ENCODE peak calls at places on chromosomes 11 and 22, in six cellular contexts. M is AG10803; J is effector memory CD4-positive, alpha-beta T cell; X is A673; G is mucosa of descending colon; K is uterus. B is an unnamed sample.

GRCh38 chr11:59207988-59208432 is 4.7 kb downstream of the MPEG1 start:
- DNase-seq in X (peak), J (peak), G (peak), K (no peak), M (peak), B (peak)

GRCh38 chr11:2778630-2779498 is 79.1 kb upstream of the KCNQ1OT1 start:
- DNase-seq in K (peak), X (no peak), G (peak), M (peak), J (no peak), B (no peak)

GRCh38 chr11:126733685-126734084 is 266.9 kb downstream of the KIRREL3 start:
- DNase-seq in J (no peak), X (no peak), M (peak), G (no peak), K (no peak), B (no peak)

GRCh38 chr11:127003260-127003981 is 2.9 kb upstream of the KIRREL3 start:
- DNase-seq in X (peak), K (no peak), M (peak), J (no peak), G (peak), B (no peak)

GRCh38 chr11:94201004-94201465 is 72.4 kb downstream of the PANX1 start:
- DNase-seq in M (peak), X (no peak), J (no peak), K (no peak), G (no peak), B (peak)

GRCh38 chr22:38504731-38505594 is 1.1 kb downstream of the DDX17 start:
- DNase-seq in X (peak), J (peak), K (peak), G (peak), M (peak), B (peak)

GRCh38 chr22:40552070-40552469 is 84.4 kb downstream of the MRTFA start:
- DNase-seq in K (no peak), J (no peak), M (no peak), X (no peak), G (no peak), B (no peak)

GRCh38 chr11:112380464-112380863 is 119.8 kb upstream of the PLET1 start:
- DNase-seq in X (no peak), M (no peak), K (no peak), J (no peak), G (no peak), B (no peak)

GRCh38 chr11:8220261-8221024 is 43.2 kb downstream of the LMO1 start:
- DNase-seq in M (no peak), K (no peak), J (no peak), X (no peak), G (no peak), B (no peak)

GRCh38 chr11:203056-203944 is 3.9 kb downstream of the BET1L start:
- DNase-seq in X (no peak), M (no peak), J (no peak), G (no peak), K (no peak), B (peak)

GRCh38 chr11:87454246-87454645 is 416.5 kb downstream of the TMEM135 start:
- DNase-seq in X (no peak), K (no peak), M (no peak), G (peak), J (no peak), B (no peak)

GRCh38 chr22:17234144-17234623 is 14.9 kb upstream of the ADA2 start:
- DNase-seq in M (no peak), X (no peak), G (no peak), K (no peak), J (no peak), B (peak)

GRCh38 chr22:35860837-35861236 is 143.2 kb downstream of the APOL5 start:
- DNase-seq in J (no peak), M (no peak), G (no peak), X (no peak), K (no peak), B (no peak)

GRCh38 chr11:122723576-122723975 is 68.1 kb downstream of the UBASH3B start:
- DNase-seq in M (no peak), K (no peak), J (no peak), G (no peak), X (no peak), B (no peak)

GRCh38 chr11:22792497-22792896 is 37.1 kb downstream of the SVIP start:
- DNase-seq in K (no peak), G (no peak), X (peak), M (peak), J (no peak), B (peak)

GRCh38 chr11:8038393-8038792 is 42.6 kb upstream of the TUB start:
- DNase-seq in G (no peak), X (no peak), J (no peak), M (no peak), K (no peak), B (no peak)

GRCh38 chr11:14414470-14415461 is 55.8 kb upstream of the RRAS2 start:
- DNase-seq in X (no peak), G (peak), J (peak), K (no peak), M (no peak), B (peak)

GRCh38 chr22:46414704-46415103 is 79.2 kb downstream of the TRMU start:
- DNase-seq in K (no peak), G (no peak), M (no peak), J (no peak), X (no peak), B (no peak)

GRCh38 chr11:6587360-6587953 is 16.0 kb downstream of the RRP8 start:
- DNase-seq in J (no peak), K (no peak), M (no peak), X (no peak), G (no peak), B (no peak)

GRCh38 chr11:13269775-13270174 is 7.8 kb upstream of the BMAL1 start:
- DNase-seq in X (no peak), M (no peak), J (no peak), G (no peak), K (no peak), B (peak)

GRCh38 chr11:1337647-1338007 is 28.2 kb upstream of the TOLLIP start:
- DNase-seq in J (no peak), G (no peak), X (no peak), K (no peak), M (no peak), B (no peak)

GRCh38 chr11:96215094-96215782 is 127.8 kb downstream of the MAML2 start:
- DNase-seq in M (peak), K (no peak), J (peak), G (peak), X (no peak), B (peak)

GRCh38 chr11:43681543-43681942 is 1.0 kb downstream of the HSD17B12 start:
- DNase-seq in M (peak), J (no peak), G (no peak), X (peak), K (no peak), B (peak)

GRCh38 chr22:31635638-31636306 is 26.2 kb downstream of the PISD start:
- DNase-seq in K (no peak), G (no peak), J (no peak), X (no peak), M (no peak), B (no peak)

GRCh38 chr22:31561238-31561887 is 65.0 kb downstream of the SFI1 start:
- DNase-seq in X (peak), G (peak), J (no peak), K (peak), M (peak), B (peak)

GRCh38 chr11:93736129-93736528 is 5.2 kb downstream of the TAF1D start:
- DNase-seq in G (no peak), K (no peak), X (no peak), M (peak), J (no peak), B (no peak)

GRCh38 chr11:32297629-32298028 is 137.7 kb downstream of the WT1 start:
- DNase-seq in K (no peak), X (peak), M (peak), J (no peak), G (no peak), B (peak)

GRCh38 chr22:33803371-33803770 is 116.9 kb downstream of the LARGE1 start:
- DNase-seq in G (no peak), K (peak), J (no peak), X (no peak), M (peak), B (peak)

GRCh38 chr22:40452730-40453487 is 82.5 kb downstream of the SGSM3 start:
- DNase-seq in G (no peak), K (no peak), X (peak), J (no peak), M (no peak), B (no peak)

GRCh38 chr11:87300640-87301381 is 263.1 kb downstream of the TMEM135 start:
- DNase-seq in M (no peak), K (no peak), J (no peak), G (no peak), X (no peak), B (peak)

GRCh38 chr11:12478743-12479142 is 101.4 kb downstream of the PARVA start:
- DNase-seq in J (no peak), X (no peak), G (no peak), K (peak), M (peak), B (peak)

GRCh38 chr11:72834905-72835304 is 20.7 kb downstream of the ATG16L2 start:
- DNase-seq in M (no peak), G (no peak), J (no peak), X (no peak), K (no peak), B (no peak)

GRCh38 chr11:106683435-106683834 is 334.8 kb downstream of the GUCY1A2 start:
- DNase-seq in K (no peak), X (no peak), G (no peak), J (no peak), M (no peak), B (no peak)

GRCh38 chr22:40401532-40401931 is 31.1 kb downstream of the SGSM3 start:
- DNase-seq in X (no peak), J (peak), K (no peak), M (no peak), G (no peak), B (no peak)

GRCh38 chr11:110314366-110315095 is 18.1 kb upstream of the RDX start:
- DNase-seq in G (no peak), J (no peak), M (no peak), K (no peak), X (peak), B (no peak)

GRCh38 chr22:22802346-22802970 is 85.2 kb upstream of the IGLL5 start:
- DNase-seq in G (no peak), M (no peak), J (peak), X (peak), K (no peak), B (peak)

GRCh38 chr11:45282070-45282469 is 4.1 kb downstream of the SYT13 start:
- DNase-seq in M (no peak), G (no peak), K (no peak), J (no peak), X (no peak), B (no peak)

GRCh38 chr11:95919514-95919913 is 4.4 kb downstream of the MTMR2 start:
- DNase-seq in J (no peak), X (no peak), K (no peak), G (no peak), M (no peak), B (no peak)

GRCh38 chr11:63490551-63491239 is at the start of gene PLAAT5:
- DNase-seq in J (no peak), G (peak), M (no peak), X (no peak), K (peak), B (no peak)
- H3K4me3 ChIP-seq in J (peak), G (no peak), M (peak), X (peak), K (peak), B (peak)

GRCh38 chr11:62678770-62679696 is at the start of gene UBXN1:
- DNase-seq in G (peak), M (peak), J (peak), X (peak), K (peak), B (peak)
- H3K4me3 ChIP-seq in G (peak), M (peak), J (peak), X (peak), K (peak), B (peak)

DNA sequence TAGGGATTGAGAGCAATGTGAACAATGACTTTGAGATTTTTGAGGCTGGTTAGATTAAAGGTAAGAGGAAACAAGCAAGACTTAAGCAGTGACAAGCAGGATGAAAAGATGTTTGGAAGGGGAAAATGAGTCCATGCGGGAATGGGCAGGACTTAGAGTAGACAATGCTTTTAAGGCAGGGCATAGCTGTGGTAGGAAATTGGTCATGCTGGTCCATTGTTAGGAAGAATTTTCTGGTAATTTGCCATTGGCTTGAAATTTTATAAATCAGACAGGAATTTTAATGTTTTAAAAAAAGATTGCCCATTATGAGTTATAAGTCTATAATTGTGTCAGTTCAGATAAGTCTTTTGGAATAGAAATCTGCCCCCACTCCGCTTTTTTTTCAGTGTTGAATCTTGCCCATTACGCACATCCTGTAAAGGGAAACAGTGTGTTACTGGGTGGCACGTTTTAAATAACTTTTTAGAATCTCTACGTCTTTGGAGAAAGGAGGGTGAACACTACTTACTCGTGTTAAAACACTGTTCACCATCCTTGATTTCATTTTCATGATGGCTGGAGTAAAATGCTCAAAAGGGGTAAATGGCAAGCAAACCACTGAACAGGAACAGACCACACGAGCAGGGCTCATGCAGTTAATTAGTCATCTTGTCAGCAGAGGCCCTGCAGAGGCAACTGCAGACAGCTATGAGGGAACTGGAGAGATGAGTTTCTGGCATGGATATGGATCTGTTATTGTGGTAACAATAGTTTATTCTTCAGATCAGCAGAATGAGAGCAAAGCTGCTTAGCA is 25.0 kb downstream of the SWAP70 start:
- DNase-seq in J (no peak), G (no peak), K (no peak), M (peak), X (peak), B (peak)
- H3K4me3 ChIP-seq in J (no peak), G (no peak), K (no peak), M (peak), X (peak), B (no peak)

GRCh38 chr11:128045094-128045725 is 542.1 kb downstream of the ETS1 start:
- DNase-seq in G (no peak), X (peak), M (peak), J (no peak), K (no peak), B (no peak)

GRCh38 chr11:128040603-128041002 is 546.8 kb downstream of the ETS1 start:
- DNase-seq in J (no peak), K (no peak), X (no peak), G (no peak), M (peak), B (peak)

GRCh38 chr11:128039140-128040021 is 548.0 kb downstream of the ETS1 start:
- DNase-seq in G (peak), M (peak), J (peak), K (no peak), X (peak), B (peak)

GRCh38 chr11:128047026-128047425 is 540.3 kb downstream of the ETS1 start:
- DNase-seq in K (no peak), X (no peak), M (no peak), G (no peak), J (no peak), B (no peak)

GRCh38 chr11:128042290-128042751 is 545.0 kb downstream of the ETS1 start:
- DNase-seq in G (no peak), M (no peak), J (no peak), K (no peak), X (no peak), B (no peak)
- H3K4me3 ChIP-seq in G (no peak), M (no peak), J (no peak), K (no peak), X (no peak), B (no peak)

GRCh38 chr22:50076646-50077624 is 8.3 kb downstream of the MLC1 start:
- DNase-seq in J (no peak), G (no peak), K (no peak), X (no peak), M (no peak), B (no peak)

GRCh38 chr22:50078761-50079160 is 6.5 kb downstream of the MLC1 start:
- DNase-seq in M (no peak), J (no peak), K (no peak), X (no peak), G (no peak), B (no peak)

GRCh38 chr22:50079689-50080465 is 5.3 kb downstream of the MLC1 start:
- DNase-seq in M (no peak), G (no peak), J (no peak), K (no peak), X (no peak), B (no peak)

GRCh38 chr22:50081426-50082196 is 3.6 kb downstream of the MLC1 start:
- DNase-seq in M (no peak), J (no peak), X (no peak), G (no peak), K (no peak), B (no peak)

GRCh38 chr22:50078246-50078645 is 7.0 kb downstream of the MLC1 start:
- DNase-seq in G (no peak), K (no peak), M (no peak), X (no peak), J (no peak), B (no peak)
- H3K4me3 ChIP-seq in G (no peak), K (no peak), M (no peak), X (no peak), J (no peak), B (no peak)

GRCh38 chr11:69173326-69173725 is 17.6 kb downstream of the SMIM38 start:
- DNase-seq in X (no peak), G (no peak), M (peak), J (no peak), K (no peak), B (no peak)
- H3K4me3 ChIP-seq in X (no peak), G (no peak), M (no peak), J (no peak), K (no peak), B (no peak)

GRCh38 chr11:65617136-65617850 is 1.7 kb downstream of the PCNX3 start:
- DNase-seq in G (no peak), K (no peak), X (no peak), M (no peak), J (no peak), B (no peak)
- H3K4me3 ChIP-seq in G (no peak), K (no peak), X (peak), M (peak), J (no peak), B (peak)

B was measured in fibroblast of mammary gland.